ENCODE peak calls at places on chromosomes 12 and 14, in six cellular contexts. One of them, this sample, is unnamed.

GRCh38 chr14:64704145-64704742 is at the start of gene PLEKHG3:
- DNase-seq in A549: peak; percentile 84
- DNase-seq in stimulated activated CD8-positive, alpha-beta memory T cell treated with anti-CD3 and anti-CD28 coated beads, Interleukin-7, amount 100 ng/mL, for 4 hours: no peak
- DNase-seq in activated CD4-positive, alpha-beta T cell treated with anti-CD3 and anti-CD28 coated beads, Interleukin-2, amount 10 ng/mL, durations not matched to agents 7 days and 5 days: peak; percentile 31
- DNase-seq in left ventricle myocardium superior: peak; percentile 89
- DNase-seq in astrocyte of the cerebellum: no peak
- DNase-seq in this sample: no peak

GRCh38 chr14:100629098-100629497 is 41.9 kb upstream of the BEGAIN start:
- DNase-seq in activated CD4-positive, alpha-beta T cell treated with anti-CD3 and anti-CD28 coated beads, Interleukin-2, amount 10 ng/mL, durations not matched to agents 7 days and 5 days: no peak
- DNase-seq in left ventricle myocardium superior: no peak
- DNase-seq in stimulated activated CD8-positive, alpha-beta memory T cell treated with anti-CD3 and anti-CD28 coated beads, Interleukin-7, amount 100 ng/mL, for 4 hours: no peak
- DNase-seq in A549: no peak
- DNase-seq in astrocyte of the cerebellum: no peak
- DNase-seq in this sample: no peak

GRCh38 chr12:67469666-67470065 is 178.9 kb upstream of the DYRK2 start:
- DNase-seq in astrocyte of the cerebellum: no peak
- DNase-seq in stimulated activated CD8-positive, alpha-beta memory T cell treated with anti-CD3 and anti-CD28 coated beads, Interleukin-7, amount 100 ng/mL, for 4 hours: no peak
- DNase-seq in activated CD4-positive, alpha-beta T cell treated with anti-CD3 and anti-CD28 coated beads, Interleukin-2, amount 10 ng/mL, durations not matched to agents 7 days and 5 days: no peak
- DNase-seq in left ventricle myocardium superior: peak; percentile 42
- DNase-seq in A549: no peak
- DNase-seq in this sample: no peak

GRCh38 chr12:75642226-75642625 is 130.8 kb upstream of the KRR1 start:
- DNase-seq in left ventricle myocardium superior: no peak
- DNase-seq in activated CD4-positive, alpha-beta T cell treated with anti-CD3 and anti-CD28 coated beads, Interleukin-2, amount 10 ng/mL, durations not matched to agents 7 days and 5 days: no peak
- DNase-seq in stimulated activated CD8-positive, alpha-beta memory T cell treated with anti-CD3 and anti-CD28 coated beads, Interleukin-7, amount 100 ng/mL, for 4 hours: no peak
- DNase-seq in astrocyte of the cerebellum: no peak
- DNase-seq in A549: no peak
- DNase-seq in this sample: no peak

GRCh38 chr14:55441286-55441685 is 870 bp upstream of the TBPL2 start:
- DNase-seq in astrocyte of the cerebellum: no peak
- DNase-seq in left ventricle myocardium superior: no peak
- DNase-seq in stimulated activated CD8-positive, alpha-beta memory T cell treated with anti-CD3 and anti-CD28 coated beads, Interleukin-7, amount 100 ng/mL, for 4 hours: no peak
- DNase-seq in activated CD4-positive, alpha-beta T cell treated with anti-CD3 and anti-CD28 coated beads, Interleukin-2, amount 10 ng/mL, durations not matched to agents 7 days and 5 days: no peak
- DNase-seq in A549: no peak
- DNase-seq in this sample: no peak

GRCh38 chr14:36238666-36239363 is 62.3 kb upstream of the PTCSC3 start:
- DNase-seq in astrocyte of the cerebellum: no peak
- DNase-seq in stimulated activated CD8-positive, alpha-beta memory T cell treated with anti-CD3 and anti-CD28 coated beads, Interleukin-7, amount 100 ng/mL, for 4 hours: no peak
- DNase-seq in activated CD4-positive, alpha-beta T cell treated with anti-CD3 and anti-CD28 coated beads, Interleukin-2, amount 10 ng/mL, durations not matched to agents 7 days and 5 days: no peak
- DNase-seq in A549: no peak
- DNase-seq in left ventricle myocardium superior: no peak
- DNase-seq in this sample: no peak

GRCh38 chr12:108510836-108511235 is 4.2 kb upstream of the FICD start:
- DNase-seq in astrocyte of the cerebellum: no peak
- DNase-seq in left ventricle myocardium superior: no peak
- DNase-seq in stimulated activated CD8-positive, alpha-beta memory T cell treated with anti-CD3 and anti-CD28 coated beads, Interleukin-7, amount 100 ng/mL, for 4 hours: no peak
- DNase-seq in A549: no peak
- DNase-seq in activated CD4-positive, alpha-beta T cell treated with anti-CD3 and anti-CD28 coated beads, Interleukin-2, amount 10 ng/mL, durations not matched to agents 7 days and 5 days: no peak
- DNase-seq in this sample: no peak

GRCh38 chr12:101713059-101713682 is 15.7 kb downstream of the CHPT1 start:
- DNase-seq in astrocyte of the cerebellum: no peak
- DNase-seq in left ventricle myocardium superior: peak; percentile 44
- DNase-seq in stimulated activated CD8-positive, alpha-beta memory T cell treated with anti-CD3 and anti-CD28 coated beads, Interleukin-7, amount 100 ng/mL, for 4 hours: no peak
- DNase-seq in A549: no peak
- DNase-seq in activated CD4-positive, alpha-beta T cell treated with anti-CD3 and anti-CD28 coated beads, Interleukin-2, amount 10 ng/mL, durations not matched to agents 7 days and 5 days: no peak
- DNase-seq in this sample: no peak

GRCh38 chr14:65224799-65225198 is 122.5 kb upstream of the MAX start:
- DNase-seq in stimulated activated CD8-positive, alpha-beta memory T cell treated with anti-CD3 and anti-CD28 coated beads, Interleukin-7, amount 100 ng/mL, for 4 hours: no peak
- DNase-seq in A549: no peak
- DNase-seq in astrocyte of the cerebellum: no peak
- DNase-seq in activated CD4-positive, alpha-beta T cell treated with anti-CD3 and anti-CD28 coated beads, Interleukin-2, amount 10 ng/mL, durations not matched to agents 7 days and 5 days: no peak
- DNase-seq in left ventricle myocardium superior: peak; percentile 52
- DNase-seq in this sample: no peak

GRCh38 chr14:32432813-32433538 is 103.9 kb downstream of the AKAP6 start:
- DNase-seq in A549: no peak
- DNase-seq in activated CD4-positive, alpha-beta T cell treated with anti-CD3 and anti-CD28 coated beads, Interleukin-2, amount 10 ng/mL, durations not matched to agents 7 days and 5 days: no peak
- DNase-seq in astrocyte of the cerebellum: no peak
- DNase-seq in stimulated activated CD8-positive, alpha-beta memory T cell treated with anti-CD3 and anti-CD28 coated beads, Interleukin-7, amount 100 ng/mL, for 4 hours: no peak
- DNase-seq in left ventricle myocardium superior: no peak
- DNase-seq in this sample: no peak

GRCh38 chr12:105428793-105429192 is 98.3 kb downstream of the C12orf75 start:
- DNase-seq in A549: no peak
- DNase-seq in left ventricle myocardium superior: no peak
- DNase-seq in astrocyte of the cerebellum: no peak
- DNase-seq in activated CD4-positive, alpha-beta T cell treated with anti-CD3 and anti-CD28 coated beads, Interleukin-2, amount 10 ng/mL, durations not matched to agents 7 days and 5 days: no peak
- DNase-seq in stimulated activated CD8-positive, alpha-beta memory T cell treated with anti-CD3 and anti-CD28 coated beads, Interleukin-7, amount 100 ng/mL, for 4 hours: no peak
- DNase-seq in this sample: no peak

GRCh38 chr14:23588884-23589598 is 10.5 kb upstream of the JPH4 start:
- DNase-seq in activated CD4-positive, alpha-beta T cell treated with anti-CD3 and anti-CD28 coated beads, Interleukin-2, amount 10 ng/mL, durations not matched to agents 7 days and 5 days: peak; percentile 80
- DNase-seq in astrocyte of the cerebellum: peak; percentile 74
- DNase-seq in stimulated activated CD8-positive, alpha-beta memory T cell treated with anti-CD3 and anti-CD28 coated beads, Interleukin-7, amount 100 ng/mL, for 4 hours: peak; percentile 60
- DNase-seq in left ventricle myocardium superior: peak; percentile 90
- DNase-seq in A549: peak; percentile 90
- DNase-seq in this sample: peak; percentile 54

GRCh38 chr12:44247588-44247987 is 411.7 kb downstream of the TMEM117 start:
- DNase-seq in activated CD4-positive, alpha-beta T cell treated with anti-CD3 and anti-CD28 coated beads, Interleukin-2, amount 10 ng/mL, durations not matched to agents 7 days and 5 days: no peak
- DNase-seq in astrocyte of the cerebellum: no peak
- DNase-seq in A549: no peak
- DNase-seq in stimulated activated CD8-positive, alpha-beta memory T cell treated with anti-CD3 and anti-CD28 coated beads, Interleukin-7, amount 100 ng/mL, for 4 hours: no peak
- DNase-seq in left ventricle myocardium superior: no peak
- DNase-seq in this sample: no peak

GRCh38 chr12:121791671-121792496 is 1.6 kb downstream of the RHOF start:
- DNase-seq in A549: no peak
- DNase-seq in astrocyte of the cerebellum: no peak
- DNase-seq in left ventricle myocardium superior: no peak
- DNase-seq in activated CD4-positive, alpha-beta T cell treated with anti-CD3 and anti-CD28 coated beads, Interleukin-2, amount 10 ng/mL, durations not matched to agents 7 days and 5 days: peak; percentile 29
- DNase-seq in stimulated activated CD8-positive, alpha-beta memory T cell treated with anti-CD3 and anti-CD28 coated beads, Interleukin-7, amount 100 ng/mL, for 4 hours: no peak
- DNase-seq in this sample: no peak

GRCh38 chr12:4417471-4417870 is 28.1 kb downstream of the FGF6 start:
- DNase-seq in A549: no peak
- DNase-seq in activated CD4-positive, alpha-beta T cell treated with anti-CD3 and anti-CD28 coated beads, Interleukin-2, amount 10 ng/mL, durations not matched to agents 7 days and 5 days: no peak
- DNase-seq in left ventricle myocardium superior: no peak
- DNase-seq in astrocyte of the cerebellum: no peak
- DNase-seq in stimulated activated CD8-positive, alpha-beta memory T cell treated with anti-CD3 and anti-CD28 coated beads, Interleukin-7, amount 100 ng/mL, for 4 hours: no peak
- DNase-seq in this sample: no peak

GRCh38 chr14:61470261-61470953 is 149.0 kb downstream of the PRKCH start:
- DNase-seq in A549: no peak
- DNase-seq in activated CD4-positive, alpha-beta T cell treated with anti-CD3 and anti-CD28 coated beads, Interleukin-2, amount 10 ng/mL, durations not matched to agents 7 days and 5 days: no peak
- DNase-seq in left ventricle myocardium superior: peak; percentile 49
- DNase-seq in stimulated activated CD8-positive, alpha-beta memory T cell treated with anti-CD3 and anti-CD28 coated beads, Interleukin-7, amount 100 ng/mL, for 4 hours: no peak
- DNase-seq in astrocyte of the cerebellum: peak; percentile 100
- DNase-seq in this sample: no peak

GRCh38 chr14:104697892-104698583 is 8.6 kb downstream of the INF2 start:
- DNase-seq in astrocyte of the cerebellum: no peak
- DNase-seq in A549: no peak
- DNase-seq in activated CD4-positive, alpha-beta T cell treated with anti-CD3 and anti-CD28 coated beads, Interleukin-2, amount 10 ng/mL, durations not matched to agents 7 days and 5 days: no peak
- DNase-seq in stimulated activated CD8-positive, alpha-beta memory T cell treated with anti-CD3 and anti-CD28 coated beads, Interleukin-7, amount 100 ng/mL, for 4 hours: no peak
- DNase-seq in left ventricle myocardium superior: no peak
- DNase-seq in this sample: no peak

GRCh38 chr12:84357314-84357713 is 555.3 kb downstream of the SLC6A15 start:
- DNase-seq in astrocyte of the cerebellum: no peak
- DNase-seq in A549: no peak
- DNase-seq in activated CD4-positive, alpha-beta T cell treated with anti-CD3 and anti-CD28 coated beads, Interleukin-2, amount 10 ng/mL, durations not matched to agents 7 days and 5 days: no peak
- DNase-seq in stimulated activated CD8-positive, alpha-beta memory T cell treated with anti-CD3 and anti-CD28 coated beads, Interleukin-7, amount 100 ng/mL, for 4 hours: no peak
- DNase-seq in left ventricle myocardium superior: no peak
- DNase-seq in this sample: no peak

GRCh38 chr12:124261885-124262284 is 33.0 kb upstream of the RFLNA start:
- DNase-seq in A549: no peak
- DNase-seq in activated CD4-positive, alpha-beta T cell treated with anti-CD3 and anti-CD28 coated beads, Interleukin-2, amount 10 ng/mL, durations not matched to agents 7 days and 5 days: no peak
- DNase-seq in astrocyte of the cerebellum: no peak
- DNase-seq in stimulated activated CD8-positive, alpha-beta memory T cell treated with anti-CD3 and anti-CD28 coated beads, Interleukin-7, amount 100 ng/mL, for 4 hours: no peak
- DNase-seq in left ventricle myocardium superior: no peak
- DNase-seq in this sample: no peak

GRCh38 chr12:122845865-122846621 is 10.8 kb downstream of the HIP1R start:
- DNase-seq in stimulated activated CD8-positive, alpha-beta memory T cell treated with anti-CD3 and anti-CD28 coated beads, Interleukin-7, amount 100 ng/mL, for 4 hours: no peak
- DNase-seq in left ventricle myocardium superior: no peak
- DNase-seq in activated CD4-positive, alpha-beta T cell treated with anti-CD3 and anti-CD28 coated beads, Interleukin-2, amount 10 ng/mL, durations not matched to agents 7 days and 5 days: no peak
- DNase-seq in A549: no peak
- DNase-seq in astrocyte of the cerebellum: no peak
- DNase-seq in this sample: no peak

GRCh38 chr12:28313631-28314030 is 123.4 kb downstream of the CCDC91 start:
- DNase-seq in left ventricle myocardium superior: no peak
- DNase-seq in astrocyte of the cerebellum: peak; percentile 5
- DNase-seq in activated CD4-positive, alpha-beta T cell treated with anti-CD3 and anti-CD28 coated beads, Interleukin-2, amount 10 ng/mL, durations not matched to agents 7 days and 5 days: no peak
- DNase-seq in A549: no peak
- DNase-seq in stimulated activated CD8-positive, alpha-beta memory T cell treated with anti-CD3 and anti-CD28 coated beads, Interleukin-7, amount 100 ng/mL, for 4 hours: no peak
- DNase-seq in this sample: no peak

GRCh38 chr12:120343692-120344091 is 16.1 kb upstream of the PLA2G1B start:
- DNase-seq in left ventricle myocardium superior: no peak
- DNase-seq in stimulated activated CD8-positive, alpha-beta memory T cell treated with anti-CD3 and anti-CD28 coated beads, Interleukin-7, amount 100 ng/mL, for 4 hours: no peak
- DNase-seq in astrocyte of the cerebellum: no peak
- DNase-seq in A549: no peak
- DNase-seq in activated CD4-positive, alpha-beta T cell treated with anti-CD3 and anti-CD28 coated beads, Interleukin-2, amount 10 ng/mL, durations not matched to agents 7 days and 5 days: no peak
- DNase-seq in this sample: no peak

GRCh38 chr14:34172477-34173368 is 221.8 kb upstream of the EGLN3 start:
- DNase-seq in A549: no peak
- DNase-seq in left ventricle myocardium superior: peak; percentile 23
- DNase-seq in stimulated activated CD8-positive, alpha-beta memory T cell treated with anti-CD3 and anti-CD28 coated beads, Interleukin-7, amount 100 ng/mL, for 4 hours: no peak
- DNase-seq in activated CD4-positive, alpha-beta T cell treated with anti-CD3 and anti-CD28 coated beads, Interleukin-2, amount 10 ng/mL, durations not matched to agents 7 days and 5 days: no peak
- DNase-seq in astrocyte of the cerebellum: no peak
- DNase-seq in this sample: no peak

GRCh38 chr14:51242545-51243490 is 2.8 kb downstream of the TMX1 start:
- DNase-seq in activated CD4-positive, alpha-beta T cell treated with anti-CD3 and anti-CD28 coated beads, Interleukin-2, amount 10 ng/mL, durations not matched to agents 7 days and 5 days: no peak
- DNase-seq in astrocyte of the cerebellum: no peak
- DNase-seq in left ventricle myocardium superior: no peak
- DNase-seq in A549: no peak
- DNase-seq in stimulated activated CD8-positive, alpha-beta memory T cell treated with anti-CD3 and anti-CD28 coated beads, Interleukin-7, amount 100 ng/mL, for 4 hours: no peak
- DNase-seq in this sample: no peak

GRCh38 chr14:59482471-59483331 is 1.5 kb downstream of the L3HYPDH start:
- DNase-seq in astrocyte of the cerebellum: peak; percentile 76
- DNase-seq in stimulated activated CD8-positive, alpha-beta memory T cell treated with anti-CD3 and anti-CD28 coated beads, Interleukin-7, amount 100 ng/mL, for 4 hours: no peak
- DNase-seq in activated CD4-positive, alpha-beta T cell treated with anti-CD3 and anti-CD28 coated beads, Interleukin-2, amount 10 ng/mL, durations not matched to agents 7 days and 5 days: no peak
- DNase-seq in A549: peak; percentile 56
- DNase-seq in left ventricle myocardium superior: no peak
- DNase-seq in this sample: no peak

GRCh38 chr14:102813691-102814090 is 36.4 kb downstream of the TRAF3 start:
- DNase-seq in left ventricle myocardium superior: no peak
- DNase-seq in stimulated activated CD8-positive, alpha-beta memory T cell treated with anti-CD3 and anti-CD28 coated beads, Interleukin-7, amount 100 ng/mL, for 4 hours: no peak
- DNase-seq in activated CD4-positive, alpha-beta T cell treated with anti-CD3 and anti-CD28 coated beads, Interleukin-2, amount 10 ng/mL, durations not matched to agents 7 days and 5 days: no peak
- DNase-seq in A549: no peak
- DNase-seq in astrocyte of the cerebellum: no peak
- DNase-seq in this sample: no peak

GRCh38 chr14:96187216-96188050 is 17.2 kb upstream of the BDKRB2 start:
- DNase-seq in stimulated activated CD8-positive, alpha-beta memory T cell treated with anti-CD3 and anti-CD28 coated beads, Interleukin-7, amount 100 ng/mL, for 4 hours: no peak
- DNase-seq in left ventricle myocardium superior: no peak
- DNase-seq in activated CD4-positive, alpha-beta T cell treated with anti-CD3 and anti-CD28 coated beads, Interleukin-2, amount 10 ng/mL, durations not matched to agents 7 days and 5 days: no peak
- DNase-seq in A549: no peak
- DNase-seq in astrocyte of the cerebellum: peak; percentile 24
- DNase-seq in this sample: no peak

GRCh38 chr12:50990147-50990727 is 35.9 kb downstream of the SLC11A2 start:
- DNase-seq in left ventricle myocardium superior: no peak
- DNase-seq in activated CD4-positive, alpha-beta T cell treated with anti-CD3 and anti-CD28 coated beads, Interleukin-2, amount 10 ng/mL, durations not matched to agents 7 days and 5 days: no peak
- DNase-seq in stimulated activated CD8-positive, alpha-beta memory T cell treated with anti-CD3 and anti-CD28 coated beads, Interleukin-7, amount 100 ng/mL, for 4 hours: no peak
- DNase-seq in astrocyte of the cerebellum: no peak
- DNase-seq in A549: no peak
- DNase-seq in this sample: no peak

GRCh38 chr14:75519826-75520692 is 2.2 kb upstream of the BATF start:
- DNase-seq in left ventricle myocardium superior: no peak
- DNase-seq in stimulated activated CD8-positive, alpha-beta memory T cell treated with anti-CD3 and anti-CD28 coated beads, Interleukin-7, amount 100 ng/mL, for 4 hours: no peak
- DNase-seq in activated CD4-positive, alpha-beta T cell treated with anti-CD3 and anti-CD28 coated beads, Interleukin-2, amount 10 ng/mL, durations not matched to agents 7 days and 5 days: no peak
- DNase-seq in A549: no peak
- DNase-seq in astrocyte of the cerebellum: no peak
- DNase-seq in this sample: no peak

GRCh38 chr12:2198088-2198501 is 145.3 kb downstream of the CACNA1C start:
- DNase-seq in stimulated activated CD8-positive, alpha-beta memory T cell treated with anti-CD3 and anti-CD28 coated beads, Interleukin-7, amount 100 ng/mL, for 4 hours: no peak
- DNase-seq in activated CD4-positive, alpha-beta T cell treated with anti-CD3 and anti-CD28 coated beads, Interleukin-2, amount 10 ng/mL, durations not matched to agents 7 days and 5 days: no peak
- DNase-seq in left ventricle myocardium superior: peak; percentile 48
- DNase-seq in astrocyte of the cerebellum: peak; percentile 80
- DNase-seq in A549: no peak
- DNase-seq in this sample: no peak

GRCh38 chr14:101535808-101536207 is 25.5 kb upstream of the DIO3 start:
- DNase-seq in activated CD4-positive, alpha-beta T cell treated with anti-CD3 and anti-CD28 coated beads, Interleukin-2, amount 10 ng/mL, durations not matched to agents 7 days and 5 days: no peak
- DNase-seq in A549: no peak
- DNase-seq in left ventricle myocardium superior: no peak
- DNase-seq in astrocyte of the cerebellum: no peak
- DNase-seq in stimulated activated CD8-positive, alpha-beta memory T cell treated with anti-CD3 and anti-CD28 coated beads, Interleukin-7, amount 100 ng/mL, for 4 hours: no peak
- DNase-seq in this sample: no peak

GRCh38 chr14:67513631-67514108 is 19.4 kb upstream of the PLEKHH1 start:
- DNase-seq in astrocyte of the cerebellum: no peak
- DNase-seq in A549: no peak
- DNase-seq in activated CD4-positive, alpha-beta T cell treated with anti-CD3 and anti-CD28 coated beads, Interleukin-2, amount 10 ng/mL, durations not matched to agents 7 days and 5 days: no peak
- DNase-seq in stimulated activated CD8-positive, alpha-beta memory T cell treated with anti-CD3 and anti-CD28 coated beads, Interleukin-7, amount 100 ng/mL, for 4 hours: no peak
- DNase-seq in left ventricle myocardium superior: no peak
- DNase-seq in this sample: no peak

GRCh38 chr14:24149302-24149969 is 2.1 kb downstream of the RNF31 start:
- DNase-seq in activated CD4-positive, alpha-beta T cell treated with anti-CD3 and anti-CD28 coated beads, Interleukin-2, amount 10 ng/mL, durations not matched to agents 7 days and 5 days: no peak
- DNase-seq in left ventricle myocardium superior: no peak
- DNase-seq in stimulated activated CD8-positive, alpha-beta memory T cell treated with anti-CD3 and anti-CD28 coated beads, Interleukin-7, amount 100 ng/mL, for 4 hours: no peak
- DNase-seq in astrocyte of the cerebellum: no peak
- DNase-seq in A549: no peak
- DNase-seq in this sample: no peak